ENCODE peak calls at places on chromosomes 5 and 9, in eight cellular contexts. F is renal cortical epithelial cell, A is HEK293T, R is dermis microvascular lymphatic vessel endothelial cell, K is heart left ventricle, T is left kidney, I is transverse colon, X is A172. E is an unnamed sample.

GRCh38 chr9:136808075-136808780 is 480 bp downstream of the RABL6 start:
- DNase-seq in F (no peak), A (peak), R (no peak), K (no peak), T (peak), I (peak), X (no peak), E (no peak)

GRCh38 chr9:133691191-133691590 is 47.0 kb downstream of the SARDH start:
- DNase-seq in F (no peak), A (no peak), R (no peak), K (peak), T (no peak), I (no peak), X (no peak), E (no peak)

GRCh38 chr5:163503106-163504090 is 2.0 kb upstream of the MAT2B start:
- DNase-seq in F (peak), A (peak), R (peak), K (peak), T (peak), I (peak), X (peak), E (peak)

GRCh38 chr9:125495137-125496119 is 211.6 kb downstream of the MAPKAP1 start:
- DNase-seq in F (peak), A (no peak), R (no peak), K (no peak), T (no peak), I (no peak), X (peak), E (no peak)

GRCh38 chr5:17192191-17192590 is 25.2 kb upstream of the BASP1 start:
- DNase-seq in F (no peak), A (no peak), R (no peak), K (no peak), T (peak), I (no peak), X (no peak), E (no peak)

GRCh38 chr9:20508242-20508641 is 114.1 kb downstream of the MLLT3 start:
- DNase-seq in F (no peak), A (no peak), R (no peak), K (no peak), T (peak), I (no peak), X (no peak), E (no peak)

GRCh38 chr5:8726383-8727036 is 819.4 kb downstream of the SEMA5A start:
- DNase-seq in F (no peak), A (no peak), R (no peak), K (no peak), T (no peak), I (no peak), X (no peak), E (no peak)

GRCh38 chr5:61625682-61626620 is 293.9 kb downstream of the ZSWIM6 start:
- DNase-seq in F (no peak), A (no peak), R (peak), K (peak), T (peak), I (peak), X (peak), E (peak)

GRCh38 chr9:114031037-114031436 is 47.1 kb downstream of the AMBP start:
- DNase-seq in F (no peak), A (no peak), R (no peak), K (no peak), T (no peak), I (no peak), X (no peak), E (no peak)

GRCh38 chr9:4886698-4887097 is 94.0 kb downstream of the RCL1 start:
- DNase-seq in F (peak), A (no peak), R (no peak), K (no peak), T (peak), I (no peak), X (no peak), E (no peak)

GRCh38 chr5:91528831-91529230 is 145.7 kb upstream of the ARRDC3 start:
- DNase-seq in F (no peak), A (no peak), R (no peak), K (no peak), T (peak), I (no peak), X (no peak), E (no peak)

GRCh38 chr9:125332527-125332926 is 70.9 kb downstream of the GAPVD1 start:
- DNase-seq in F (no peak), A (no peak), R (no peak), K (no peak), T (no peak), I (no peak), X (no peak), E (no peak)

GRCh38 chr5:146756546-146756945 is 122.0 kb downstream of the PPP2R2B start:
- DNase-seq in F (no peak), A (no peak), R (no peak), K (no peak), T (no peak), I (no peak), X (no peak), E (no peak)

GRCh38 chr9:109414125-109414785 is 83.9 kb downstream of the PTPN3 start:
- DNase-seq in F (no peak), A (no peak), R (no peak), K (no peak), T (peak), I (no peak), X (no peak), E (no peak)

GRCh38 chr9:114754574-114754973 is 51.3 kb downstream of the TNFSF15 start:
- DNase-seq in F (no peak), A (no peak), R (no peak), K (no peak), T (no peak), I (no peak), X (no peak), E (no peak)

GRCh38 chr5:41598011-41598410 is 87.6 kb upstream of the PLCXD3 start:
- DNase-seq in F (no peak), A (no peak), R (no peak), K (no peak), T (no peak), I (no peak), X (peak), E (no peak)

GRCh38 chr5:107241841-107242240 is 428.9 kb downstream of the EFNA5 start:
- DNase-seq in F (no peak), A (no peak), R (no peak), K (no peak), T (no peak), I (no peak), X (no peak), E (peak)

GRCh38 chr5:80959138-80959537 is 1.0 kb upstream of the RASGRF2 start:
- DNase-seq in F (no peak), A (no peak), R (no peak), K (no peak), T (no peak), I (no peak), X (no peak), E (no peak)

GRCh38 chr9:112748041-112748440 is 2.5 kb upstream of the SNX30 start:
- DNase-seq in F (no peak), A (no peak), R (peak), K (no peak), T (no peak), I (no peak), X (no peak), E (no peak)

GRCh38 chr5:150358261-150359095 is 981 bp downstream of the TCOF1 start:
- DNase-seq in F (peak), A (no peak), R (no peak), K (no peak), T (no peak), I (no peak), X (no peak), E (no peak)

GRCh38 chr9:120694559-120694958 is 19.7 kb downstream of the MEGF9 start:
- DNase-seq in F (no peak), A (no peak), R (no peak), K (no peak), T (no peak), I (no peak), X (no peak), E (no peak)

GRCh38 chr5:14872070-14872989 is 752 bp upstream of the ANKH start:
- DNase-seq in F (no peak), A (peak), R (no peak), K (peak), T (peak), I (peak), X (peak), E (no peak)

GRCh38 chr5:36786613-36787012 is 90.0 kb upstream of the NIPBL start:
- DNase-seq in F (no peak), A (no peak), R (no peak), K (no peak), T (no peak), I (peak), X (no peak), E (no peak)

GRCh38 chr5:135246923-135247795 is 151.9 kb downstream of the MACROH2A1 start:
- DNase-seq in F (peak), A (peak), R (no peak), K (no peak), T (peak), I (no peak), X (peak), E (no peak)

GRCh38 chr9:8366161-8366926 is 566.8 kb upstream of the DMAC1 start:
- DNase-seq in F (peak), A (no peak), R (peak), K (no peak), T (no peak), I (no peak), X (peak), E (peak)

GRCh38 chr9:2359821-2360220 is 261.8 kb upstream of the VLDLR start:
- DNase-seq in F (no peak), A (no peak), R (no peak), K (no peak), T (no peak), I (no peak), X (no peak), E (no peak)

GRCh38 chr9:134526798-134527492 is 114.7 kb upstream of the COL5A1 start:
- DNase-seq in F (no peak), A (no peak), R (no peak), K (peak), T (no peak), I (no peak), X (no peak), E (no peak)

E was measured in HAP-1.